ENCODE peak calls at places on chromosomes 4 and X, in seven cellular contexts. N is heart right ventricle; Y is HL-60; I is neural progenitor cell; L is DND-41; S is prostate gland; C is CD4-positive, alpha-beta T cell. J is an unnamed sample.

GRCh38 chrX:66015152-66015827 is 24.6 kb downstream of the VSIG4 start:
- DNase-seq in N (peak; percentile 6), Y (peak; percentile 96), I (no peak), L (peak; percentile 69), S (no peak), C (no peak), J (no peak)

GRCh38 chr4:165493359-165493758 is 114.6 kb downstream of the CPE start:
- DNase-seq in N (peak; percentile 51), Y (peak; percentile 64), I (peak; percentile 91), L (peak; percentile 57), S (peak; percentile 54), C (peak; percentile 45), J (no peak)

GRCh38 chr4:165763640-165764039 is 109.4 kb upstream of the TLL1 start:
- DNase-seq in N (no peak), Y (no peak), I (no peak), L (no peak), S (no peak), C (no peak), J (no peak)

GRCh38 chr4:26062221-26062620 is 148.2 kb downstream of the SMIM20 start:
- DNase-seq in N (no peak), Y (no peak), I (no peak), L (no peak), S (no peak), C (no peak), J (no peak)

GRCh38 chr4:20418865-20419451 is 167.3 kb downstream of the SLIT2 start:
- DNase-seq in N (no peak), Y (peak; percentile 40), I (peak; percentile 40), L (peak; percentile 7), S (peak; percentile 7), C (no peak), J (no peak)

GRCh38 chr4:26132858-26133257 is 188.0 kb upstream of the RBPJ start:
- DNase-seq in N (no peak), Y (no peak), I (no peak), L (no peak), S (no peak), C (no peak), J (no peak)

GRCh38 chr4:1448589-1449420 is 42.6 kb upstream of the NKX1-1 start:
- DNase-seq in N (no peak), Y (no peak), I (no peak), L (no peak), S (no peak), C (no peak), J (peak; percentile 50)

GRCh38 chrX:103538728-103539127 is 19.4 kb upstream of the RAB40A start:
- DNase-seq in N (no peak), Y (no peak), I (no peak), L (no peak), S (peak; percentile 12), C (no peak), J (no peak)

GRCh38 chrX:9928083-9928482 is 39.1 kb upstream of the CLDN34 start:
- DNase-seq in N (no peak), Y (no peak), I (peak; percentile 86), L (no peak), S (no peak), C (no peak), J (no peak)

GRCh38 chr4:36013206-36013605 is 231.1 kb downstream of the ARAP2 start:
- DNase-seq in N (no peak), Y (no peak), I (no peak), L (no peak), S (no peak), C (no peak), J (no peak)

GRCh38 chr4:15341022-15341732 is 86.7 kb upstream of the C1QTNF7 start:
- DNase-seq in N (no peak), Y (no peak), I (no peak), L (no peak), S (no peak), C (no peak), J (no peak)

GRCh38 chr4:1323635-1324442 is 23.2 kb upstream of the UVSSA start:
- DNase-seq in N (no peak), Y (no peak), I (no peak), L (no peak), S (no peak), C (no peak), J (no peak)

GRCh38 chr4:150315175-150315574 is 236.9 kb downstream of the DCLK2 start:
- DNase-seq in N (no peak), Y (no peak), I (no peak), L (no peak), S (no peak), C (no peak), J (no peak)

GRCh38 chr4:16967722-16968121 is 69.3 kb upstream of the LDB2 start:
- DNase-seq in N (peak; percentile 19), Y (no peak), I (no peak), L (no peak), S (no peak), C (no peak), J (no peak)

GRCh38 chr4:38752393-38752961 is 30.3 kb downstream of the TLR10 start:
- DNase-seq in N (no peak), Y (no peak), I (peak; percentile 20), L (no peak), S (no peak), C (no peak), J (no peak)

GRCh38 chrX:7225338-7225737 is 77.4 kb upstream of the PUDP start:
- DNase-seq in N (no peak), Y (no peak), I (no peak), L (no peak), S (no peak), C (no peak), J (no peak)

GRCh38 chr4:56666279-56666678 is 14.8 kb downstream of the HOPX start:
- DNase-seq in N (no peak), Y (no peak), I (no peak), L (no peak), S (no peak), C (no peak), J (no peak)

GRCh38 chr4:56662782-56663468 is 18.2 kb downstream of the HOPX start:
- DNase-seq in N (no peak), Y (no peak), I (no peak), L (no peak), S (no peak), C (no peak), J (no peak)

GRCh38 chr4:56671860-56672259 is 9.2 kb downstream of the HOPX start:
- DNase-seq in N (no peak), Y (no peak), I (no peak), L (no peak), S (no peak), C (no peak), J (no peak)

GRCh38 chr4:56671373-56671772 is 9.7 kb downstream of the HOPX start:
- DNase-seq in N (no peak), Y (no peak), I (no peak), L (no peak), S (no peak), C (no peak), J (no peak)

GRCh38 chr4:56668267-56668666 is 12.8 kb downstream of the HOPX start:
- DNase-seq in N (no peak), Y (no peak), I (peak; percentile 50), L (no peak), S (no peak), C (no peak), J (no peak)
- TF ChIP-seq CTCF in N (no peak), Y (no peak), I (peak; percentile 69), L (peak; percentile 46), S (peak; percentile 35), C (no peak), J (no peak)

GRCh38 chrX:136731798-136732197 is 48.9 kb downstream of the ARHGEF6 start:
- DNase-seq in N (no peak), Y (no peak), I (no peak), L (no peak), S (no peak), C (no peak), J (no peak)

GRCh38 chrX:136733613-136734012 is 47.1 kb downstream of the ARHGEF6 start:
- DNase-seq in N (no peak), Y (no peak), I (no peak), L (no peak), S (no peak), C (no peak), J (no peak)

GRCh38 chrX:136735604-136736003 is 45.1 kb downstream of the ARHGEF6 start:
- DNase-seq in N (no peak), Y (no peak), I (no peak), L (no peak), S (no peak), C (no peak), J (no peak)

GRCh38 chrX:136728393-136728792 is 52.3 kb downstream of the ARHGEF6 start:
- DNase-seq in N (no peak), Y (no peak), I (no peak), L (no peak), S (no peak), C (no peak), J (no peak)

DNA sequence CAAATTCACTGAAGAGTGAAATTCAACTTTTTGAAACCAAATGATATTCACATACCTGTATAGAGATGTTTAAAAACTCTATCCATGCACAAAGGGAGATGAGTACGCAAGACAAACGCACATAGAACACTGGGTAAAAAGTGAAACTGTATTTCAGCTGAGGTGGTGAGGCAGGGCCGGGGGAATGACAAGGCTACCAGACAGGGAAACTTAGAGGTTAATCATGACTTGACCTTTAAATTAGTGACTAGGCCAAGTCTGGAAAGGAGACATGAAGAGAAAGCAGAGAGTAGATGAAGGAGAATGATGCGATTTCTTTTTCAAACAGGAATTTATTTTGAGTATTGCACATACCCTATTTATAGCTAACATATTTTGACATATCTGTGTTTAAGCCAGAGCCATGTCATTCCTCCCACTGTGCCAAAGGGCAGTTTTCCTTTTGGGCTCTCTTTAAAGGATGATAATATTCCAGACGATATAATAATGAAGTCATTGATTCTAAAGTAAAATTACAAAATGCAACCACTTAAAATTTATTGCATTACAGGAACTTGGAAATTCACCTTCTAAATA is 49.4 kb downstream of the ARHGEF6 start:
- DNase-seq in N (no peak), Y (no peak), I (no peak), L (no peak), S (no peak), C (no peak), J (no peak)
- H3K27ac ChIP-seq in N (peak overlapping the region; percentile 67), Y (no peak overlapping the region), I (no peak overlapping the region), L (no peak overlapping the region), S (no peak overlapping the region), C (no peak overlapping the region), J (peak overlapping the region; percentile 28)

DNA sequence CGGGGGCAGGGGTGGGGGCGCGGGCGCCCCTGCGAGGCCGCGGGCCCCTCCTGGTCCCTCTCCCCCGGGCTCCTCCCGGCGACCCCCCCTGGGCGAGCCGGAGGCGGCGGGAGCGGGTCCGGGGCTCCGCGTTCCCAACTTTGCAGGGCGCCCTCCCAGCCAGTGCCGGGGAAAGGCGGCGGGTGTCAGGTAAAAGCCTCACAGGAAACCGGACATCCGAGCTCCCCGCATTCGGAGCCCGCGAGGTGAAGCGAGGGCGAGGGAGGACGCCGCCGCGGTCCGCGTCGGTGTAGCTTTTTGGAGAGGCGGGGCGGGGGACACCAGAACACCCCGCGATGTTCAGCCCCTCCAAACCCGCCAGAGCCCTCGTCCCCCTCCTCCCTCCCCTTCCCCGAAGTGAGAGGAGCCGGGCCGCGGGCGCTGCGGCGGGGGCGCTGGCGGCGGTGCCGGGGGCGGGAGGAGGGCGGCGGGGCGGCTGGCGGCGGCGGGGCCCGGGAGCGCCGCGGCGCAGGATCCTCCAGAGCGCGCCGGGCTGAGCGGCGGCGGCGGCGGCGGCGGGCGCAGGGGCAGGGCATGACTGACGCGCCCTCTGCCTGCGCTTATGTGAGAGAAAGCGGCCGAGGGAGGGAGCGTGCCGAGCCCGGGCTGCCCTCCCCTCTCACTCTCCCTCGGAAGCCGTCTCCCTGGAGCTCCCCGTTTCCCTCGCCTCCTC is at the start of gene VEGFC:
- DNase-seq in N (peak; percentile 63), Y (peak; percentile 29), I (peak; percentile 89), L (no peak), S (peak; percentile 59), C (no peak), J (peak; percentile 74)
- TF ChIP-seq CTCF in N (no peak), Y (no peak), I (peak; percentile 9), L (no peak), S (no peak), C (no peak), J (no peak)

GRCh38 chr4:8047837-8048678 is 108.4 kb upstream of the AFAP1 start:
- DNase-seq in N (no peak), Y (no peak), I (no peak), L (no peak), S (no peak), C (no peak), J (no peak)
- H3K27ac ChIP-seq in N (no peak overlapping the region), Y (no peak overlapping the region), I (no peak overlapping the region), L (no peak overlapping the region), S (no peak overlapping the region), C (no peak overlapping the region), J (no peak overlapping the region)

J was measured in coronary artery.